ENCODE peak calls at places on chromosomes 4 and X, in seven cellular contexts. K, W, B, G, R, A and Y are unnamed samples.

GRCh38 chr4:155085843-155086530 is 122.4 kb upstream of the NPY2R start:
- DNase-seq in K (no peak), R (no peak), B (no peak), G (no peak), W (no peak), A (no peak), Y (no peak)

GRCh38 chr4:8851321-8852117 is 20.1 kb downstream of the HMX1 start:
- DNase-seq in G (peak), B (no peak), R (no peak), A (no peak), K (no peak), W (no peak), Y (peak)

GRCh38 chr4:136855886-136856285 is 676.4 kb downstream of the PCDH18 start:
- DNase-seq in A (no peak), W (no peak), R (no peak), G (no peak), B (no peak), K (no peak), Y (no peak)

GRCh38 chr4:1172971-1173757 is 781 bp upstream of the SPON2 start:
- DNase-seq in R (no peak), K (peak), A (peak), W (no peak), B (no peak), G (peak), Y (peak)

GRCh38 chrX:95762716-95763115 is 921.9 kb upstream of the DIAPH2 start:
- DNase-seq in B (no peak), A (no peak), R (no peak), W (no peak), G (no peak), K (no peak), Y (no peak)

GRCh38 chr4:124337874-124338273 is 374.7 kb downstream of the ANKRD50 start:
- DNase-seq in W (no peak), G (peak), R (no peak), A (no peak), B (no peak), K (no peak), Y (no peak)

GRCh38 chr4:101198741-101199339 is 148.5 kb downstream of the PPP3CA start:
- DNase-seq in K (no peak), G (no peak), R (no peak), B (no peak), W (no peak), A (no peak), Y (no peak)

GRCh38 chrX:24343719-24344118 is 16.7 kb upstream of the SUPT20HL1 start:
- DNase-seq in G (no peak), B (no peak), W (no peak), R (no peak), K (no peak), A (no peak), Y (no peak)

GRCh38 chr4:186778134-186778533 is 54.5 kb upstream of the FAT1 start:
- DNase-seq in G (no peak), K (no peak), W (no peak), R (no peak), B (no peak), A (no peak), Y (no peak)

DNA sequence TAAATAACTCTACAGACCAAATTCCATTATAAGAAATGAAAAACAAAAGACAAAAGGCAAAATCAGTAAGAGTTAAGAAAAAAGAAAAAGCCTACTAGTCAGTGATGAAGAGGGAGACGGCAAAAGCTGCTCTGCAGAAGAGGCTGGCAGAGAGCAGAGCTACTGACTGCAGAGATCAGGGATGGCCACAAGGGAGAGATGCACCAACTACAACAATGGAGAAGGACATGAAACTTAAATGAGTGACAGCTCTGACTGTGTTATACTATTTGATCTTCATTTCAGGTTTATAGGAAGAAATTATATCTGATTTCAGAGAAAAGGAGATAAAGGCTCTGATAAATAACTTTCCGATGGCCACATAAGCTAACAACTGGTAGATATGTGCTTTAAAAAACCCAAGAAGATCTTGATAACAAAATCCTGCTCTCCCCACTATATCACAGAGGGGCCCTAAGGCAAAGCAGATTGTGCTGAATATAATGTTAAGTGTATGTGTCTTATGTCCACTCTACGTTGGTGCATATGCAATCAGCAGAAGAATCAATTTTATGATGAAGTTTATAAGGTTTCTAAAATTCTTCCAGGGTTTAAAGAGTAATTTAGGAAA is 58.4 kb upstream of the COX18 start:
- DNase-seq in G (no peak), W (peak), R (no peak), K (no peak), B (no peak), A (no peak), Y (no peak)
- TF ChIP-seq CTCF in G (peak), W (no peak), R (peak), K (peak), B (peak), A (peak), Y (no peak)

GRCh38 chr4:47002593-47002992 is 9.2 kb upstream of the GABRA4 start:
- DNase-seq in K (no peak), W (no peak), B (no peak), G (no peak), A (peak), R (no peak), Y (no peak)
- TF ChIP-seq CTCF in K (no peak), W (no peak), B (no peak), G (no peak), A (peak), R (no peak), Y (no peak)

DNA sequence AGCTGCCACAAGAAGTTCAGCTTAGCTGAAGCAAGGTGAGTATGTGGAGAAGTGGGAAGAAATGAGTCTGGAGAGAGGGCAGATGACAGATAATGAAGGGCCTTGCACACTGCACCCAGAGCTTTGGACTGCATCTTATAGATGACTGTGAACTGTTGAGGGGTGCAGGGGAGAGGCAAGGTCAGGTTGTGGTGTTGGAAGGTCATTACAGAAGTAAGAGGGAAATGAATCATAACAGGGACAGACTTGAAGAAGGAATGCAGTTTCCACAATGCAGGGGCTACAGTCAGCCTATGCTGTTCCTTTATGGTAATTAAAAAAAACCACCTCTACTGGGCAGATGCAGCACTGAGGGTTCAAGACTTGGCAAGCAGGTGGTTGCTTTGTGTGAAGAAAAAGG is 4.8 kb upstream of the IGFBP7 start:
- DNase-seq in W (no peak), G (no peak), K (no peak), R (no peak), A (no peak), B (no peak), Y (no peak)
- TF ChIP-seq CTCF in W (no peak), G (no peak), K (no peak), R (no peak), A (no peak), B (no peak), Y (no peak)

DNA sequence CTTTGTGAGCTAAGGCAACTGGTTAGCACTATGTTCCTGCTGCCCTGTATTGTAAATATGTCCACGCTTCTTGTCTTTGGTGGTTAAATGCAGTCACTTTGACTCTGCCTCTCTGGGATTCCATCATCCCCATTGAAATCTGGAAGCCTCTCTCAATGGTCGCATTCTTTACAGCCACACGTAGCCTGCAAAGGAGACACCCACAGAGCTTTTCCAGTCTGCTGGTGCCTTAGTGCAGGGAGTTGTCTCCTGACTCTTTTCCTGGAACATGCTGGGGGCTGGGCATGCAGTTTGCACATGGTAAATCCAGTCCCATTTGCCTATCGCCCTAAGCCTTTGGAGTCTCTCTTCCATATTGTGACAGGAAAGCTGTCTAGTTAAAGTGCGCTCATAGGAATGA is 33.9 kb downstream of the COQ2 start:
- DNase-seq in G (no peak), R (no peak), A (no peak), W (no peak), K (no peak), B (no peak), Y (no peak)
- TF ChIP-seq CTCF in G (no peak), R (no peak), A (no peak), W (no peak), K (no peak), B (no peak), Y (no peak)